ENCODE peak calls at places on chromosome 13, in ten cellular contexts. C is uterus, P is IMR-90, E is sigmoid colon, R is gastrocnemius medialis, G is adrenal gland, U is heart left ventricle, A is transverse colon, T is body of pancreas, N is spleen. H is an unnamed sample.

GRCh38 chr13:110509478-110509926 is 52.0 kb downstream of the RAB20 start:
- DNase-seq in G (no peak), A (no peak), C (no peak), E (no peak), R (no peak), T (no peak), N (no peak), U (no peak), P (peak; percentile 41), H (no peak)

GRCh38 chr13:75415720-75416119 is 66.2 kb downstream of the TBC1D4 start:
- DNase-seq in C (no peak), N (no peak), U (no peak), P (peak; percentile 89), T (no peak), A (no peak), E (no peak), R (no peak), G (no peak), H (no peak)

GRCh38 chr13:25300861-25301346 is 521 bp upstream of the NUP58 start:
- DNase-seq in U (peak; percentile 33), N (peak; percentile 91), C (peak; percentile 28), A (peak; percentile 16), T (peak; percentile 22), P (no peak), R (no peak), E (peak; percentile 71), G (peak; percentile 46), H (peak; percentile 47)

GRCh38 chr13:39527961-39528720 is 74.9 kb downstream of the LHFPL6 start:
- DNase-seq in U (no peak), R (no peak), P (peak; percentile 96), C (no peak), G (peak; percentile 27), T (no peak), A (no peak), N (no peak), E (no peak), H (no peak)

GRCh38 chr13:96003304-96003703 is 49.9 kb downstream of the UGGT2 start:
- DNase-seq in U (no peak), E (no peak), P (no peak), T (no peak), C (no peak), A (no peak), N (no peak), R (no peak), G (no peak), H (no peak)

GRCh38 chr13:76330756-76331155 is 555.4 kb downstream of the KCTD12 start:
- DNase-seq in T (no peak), P (no peak), R (no peak), C (no peak), G (no peak), U (no peak), N (no peak), E (no peak), A (no peak), H (no peak)

GRCh38 chr13:23674795-23675640 is 104.8 kb downstream of the TNFRSF19 start:
- DNase-seq in R (no peak), E (no peak), T (no peak), G (no peak), N (no peak), U (no peak), C (no peak), A (no peak), P (peak; percentile 99), H (no peak)

GRCh38 chr13:111253334-111253872 is 67.0 kb upstream of the TEX29 start:
- DNase-seq in P (peak; percentile 30), N (no peak), A (no peak), E (no peak), T (no peak), G (no peak), C (no peak), U (no peak), R (no peak), H (no peak)

GRCh38 chr13:73835138-73835721 is 299.0 kb downstream of the KLF12 start:
- DNase-seq in A (no peak), C (no peak), P (peak; percentile 56), T (no peak), R (no peak), E (no peak), U (no peak), N (no peak), G (no peak), H (no peak)

GRCh38 chr13:106922384-106922783 is 354.4 kb upstream of the ARGLU1 start:
- DNase-seq in A (no peak), C (no peak), U (no peak), P (no peak), G (no peak), R (no peak), T (no peak), E (no peak), N (no peak), H (no peak)

GRCh38 chr13:97946951-97947588 is 6.4 kb upstream of the IPO5 start:
- DNase-seq in E (no peak), N (no peak), P (peak; percentile 90), C (no peak), G (no peak), U (no peak), T (no peak), R (no peak), A (no peak), H (no peak)

GRCh38 chr13:19587635-19588300 is 26.4 kb upstream of the TPTE2 start:
- DNase-seq in E (no peak), A (no peak), U (no peak), T (no peak), P (peak; percentile 52), G (no peak), R (no peak), C (no peak), N (no peak), H (no peak)

GRCh38 chr13:112994084-112994780 is 25.2 kb downstream of the MCF2L start:
- DNase-seq in P (no peak), G (no peak), A (peak; percentile 64), N (no peak), R (no peak), U (no peak), T (no peak), C (no peak), E (no peak), H (peak; percentile 65)

GRCh38 chr13:81142306-81142999 is 801.5 kb upstream of the SPRY2 start:
- DNase-seq in P (no peak), N (no peak), R (no peak), G (no peak), E (no peak), C (no peak), T (no peak), U (no peak), A (no peak), H (no peak)

GRCh38 chr13:38350114-38350617 is 515 bp downstream of the UFM1 start:
- DNase-seq in U (peak; percentile 54), G (peak; percentile 55), N (peak; percentile 89), R (peak; percentile 25), T (peak; percentile 75), A (peak; percentile 70), P (peak; percentile 50), E (peak; percentile 78), C (no peak), H (peak; percentile 81)
- TF ChIP-seq POLR2A in U (no peak), G (no peak), N (no peak), R (no peak), T (no peak), A (no peak), P (no peak), E (no peak), C (no peak), H (no peak)

GRCh38 chr13:99422556-99423220 is 78.6 kb upstream of the TM9SF2 start:
- DNase-seq in G (no peak), T (no peak), N (no peak), C (no peak), R (no peak), P (no peak), E (no peak), A (no peak), U (no peak), H (no peak)

GRCh38 chr13:99429670-99430069 is 71.6 kb upstream of the TM9SF2 start:
- DNase-seq in A (no peak), E (no peak), U (no peak), R (no peak), N (no peak), P (no peak), C (no peak), G (no peak), T (no peak), H (no peak)

GRCh38 chr13:99425485-99426341 is 75.6 kb upstream of the TM9SF2 start:
- DNase-seq in N (peak; percentile 92), C (no peak), G (no peak), P (no peak), E (no peak), R (no peak), A (peak; percentile 64), U (no peak), T (no peak), H (peak; percentile 84)

GRCh38 chr13:99421758-99422555 is 79.3 kb upstream of the TM9SF2 start:
- DNase-seq in U (no peak), R (no peak), E (no peak), N (no peak), G (no peak), P (no peak), A (no peak), T (no peak), C (no peak), H (peak; percentile 46)

GRCh38 chr13:99426426-99426825 is 74.8 kb upstream of the TM9SF2 start:
- DNase-seq in N (no peak), R (no peak), U (no peak), P (no peak), E (no peak), G (no peak), T (no peak), C (no peak), A (no peak), H (no peak)
- H3K27ac ChIP-seq in N (peak overlapping the region; percentile 78), R (no peak overlapping the region), U (peak overlapping the region; percentile 69), P (no peak overlapping the region), E (no peak overlapping the region), G (no peak overlapping the region), T (no peak overlapping the region), C (no peak overlapping the region), A (no peak overlapping the region), H (peak overlapping the region; percentile 81)

DNA sequence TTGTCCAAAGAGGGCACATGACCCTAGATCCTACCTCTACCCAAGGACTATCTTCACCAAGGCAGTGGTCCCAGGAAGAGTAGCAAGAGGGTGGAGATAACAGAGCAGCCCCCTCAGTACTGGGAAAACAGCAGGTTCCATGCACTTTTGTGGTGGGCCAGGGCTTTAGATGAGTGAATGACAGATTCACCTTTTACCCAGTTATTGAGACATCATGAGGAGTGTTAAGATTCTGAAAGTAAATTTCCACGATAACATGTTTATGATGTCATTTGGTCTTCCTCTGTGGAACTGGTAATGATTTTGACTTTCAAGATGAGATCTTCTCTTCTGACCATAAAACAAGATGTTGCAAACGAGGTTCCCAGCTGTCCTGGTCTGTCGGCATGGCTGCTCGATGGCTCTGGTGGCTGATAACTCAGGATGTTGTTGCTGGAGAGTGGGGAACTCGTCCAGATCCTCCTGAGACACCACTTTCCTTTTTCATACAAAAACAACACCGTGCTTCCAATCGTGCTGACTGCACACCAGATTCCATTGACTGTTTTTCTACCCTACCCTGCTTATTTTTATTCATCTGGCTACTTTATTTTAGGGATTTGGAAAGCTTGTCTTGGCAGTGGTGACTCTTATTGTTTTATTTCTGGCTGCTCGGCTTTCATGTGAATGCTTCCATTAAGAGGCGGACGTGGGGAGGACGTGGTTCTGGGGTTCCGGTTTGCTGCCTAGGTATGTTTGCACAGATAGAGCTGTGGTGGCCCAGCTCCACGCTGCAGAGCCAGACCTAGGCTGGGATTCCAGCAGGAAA is 88.5 kb downstream of the LRCH1 start:
- DNase-seq in N (no peak), R (no peak), A (no peak), T (no peak), E (no peak), G (no peak), U (peak; percentile 63), C (peak; percentile 46), P (no peak), H (no peak)
- H3K4me3 ChIP-seq in N (no peak overlapping the region), R (peak overlapping the region; percentile 36), A (no peak overlapping the region), T (no peak overlapping the region), E (no peak overlapping the region), G (peak overlapping the region; percentile 7), U (peak overlapping the region; percentile 31), C (no peak overlapping the region), P (no peak overlapping the region), H (no peak overlapping the region)

GRCh38 chr13:21603531-21604448 is at the start of gene MICU2:
- DNase-seq in R (peak; percentile 75), N (peak; percentile 99), G (peak; percentile 93), P (peak; percentile 93), E (peak; percentile 96), U (peak; percentile 95), A (peak; percentile 96), C (peak; percentile 91), T (peak; percentile 94), H (peak; percentile 93)
- TF ChIP-seq POLR2A in R (peak; percentile 87), N (peak; percentile 92), G (peak; percentile 97), P (peak; percentile 94), E (peak; percentile 84), U (no peak), A (peak; percentile 97), C (peak; percentile 77), T (peak; percentile 99), H (peak; percentile 98)

H was measured in Peyer's patch.